ENCODE peak calls at places on chromosomes 12 and 14, in eight cellular contexts. One of them, this sample, is unnamed.
A peak's percentile ranks its signal among the peaks of the same experiment; 100 is the strongest.

GRCh38 chr12:11804130-11804529 is 154.7 kb downstream of the ETV6 start:
- DNase-seq in body of pancreas: no peak
- DNase-seq in left lung: no peak
- DNase-seq in GM06990: no peak
- DNase-seq in brain microvascular endothelial cell: no peak
- DNase-seq in PC-3: no peak
- DNase-seq in AG04450: no peak
- DNase-seq in mammary epithelial cell: no peak
- DNase-seq in this sample: no peak

GRCh38 chr12:121711925-121712461 is 559 bp upstream of the TMEM120B start:
- DNase-seq in body of pancreas: peak; percentile 63
- DNase-seq in left lung: peak; percentile 81
- DNase-seq in GM06990: no peak
- DNase-seq in brain microvascular endothelial cell: no peak
- DNase-seq in PC-3: peak; percentile 48
- DNase-seq in AG04450: no peak
- DNase-seq in mammary epithelial cell: no peak
- DNase-seq in this sample: no peak

GRCh38 chr12:119673634-119674033 is 5.7 kb downstream of the PRKAB1 start:
- DNase-seq in body of pancreas: no peak
- DNase-seq in left lung: no peak
- DNase-seq in GM06990: no peak
- DNase-seq in brain microvascular endothelial cell: no peak
- DNase-seq in PC-3: peak; percentile 64
- DNase-seq in AG04450: no peak
- DNase-seq in mammary epithelial cell: no peak
- DNase-seq in this sample: no peak

GRCh38 chr14:76662580-76662979 is 98.7 kb upstream of the VASH1 start:
- DNase-seq in body of pancreas: no peak
- DNase-seq in left lung: no peak
- DNase-seq in GM06990: no peak
- DNase-seq in brain microvascular endothelial cell: no peak
- DNase-seq in PC-3: no peak
- DNase-seq in AG04450: no peak
- DNase-seq in mammary epithelial cell: no peak
- DNase-seq in this sample: no peak

GRCh38 chr14:57725399-57726077 is 140.4 kb downstream of the SLC35F4 start:
- DNase-seq in body of pancreas: no peak
- DNase-seq in left lung: no peak
- DNase-seq in GM06990: no peak
- DNase-seq in brain microvascular endothelial cell: peak; percentile 63
- DNase-seq in PC-3: peak; percentile 98
- DNase-seq in AG04450: no peak
- DNase-seq in mammary epithelial cell: peak; percentile 82
- DNase-seq in this sample: peak; percentile 65

GRCh38 chr14:23009483-23009938 is 432 bp downstream of the C14orf93 start:
- DNase-seq in body of pancreas: no peak
- DNase-seq in left lung: no peak
- DNase-seq in GM06990: no peak
- DNase-seq in brain microvascular endothelial cell: no peak
- DNase-seq in PC-3: no peak
- DNase-seq in AG04450: no peak
- DNase-seq in mammary epithelial cell: no peak
- DNase-seq in this sample: no peak

GRCh38 chr14:76901171-76902055 is 75.2 kb downstream of the LRRC74A start:
- DNase-seq in body of pancreas: no peak
- DNase-seq in left lung: no peak
- DNase-seq in GM06990: no peak
- DNase-seq in brain microvascular endothelial cell: no peak
- DNase-seq in PC-3: no peak
- DNase-seq in AG04450: no peak
- DNase-seq in mammary epithelial cell: peak; percentile 61
- DNase-seq in this sample: no peak

GRCh38 chr14:91252901-91253794 is 8.6 kb upstream of the GPR68 start:
- DNase-seq in body of pancreas: peak; percentile 52
- DNase-seq in left lung: peak; percentile 92
- DNase-seq in GM06990: peak; percentile 51
- DNase-seq in brain microvascular endothelial cell: no peak
- DNase-seq in PC-3: peak; percentile 33
- DNase-seq in AG04450: no peak
- DNase-seq in mammary epithelial cell: no peak
- DNase-seq in this sample: no peak

GRCh38 chr12:68279227-68280054 is 26.0 kb upstream of the IL22 start:
- DNase-seq in body of pancreas: no peak
- DNase-seq in left lung: no peak
- DNase-seq in GM06990: no peak
- DNase-seq in brain microvascular endothelial cell: peak; percentile 75
- DNase-seq in PC-3: no peak
- DNase-seq in AG04450: no peak
- DNase-seq in mammary epithelial cell: no peak
- DNase-seq in this sample: no peak

GRCh38 chr14:75279739-75280447 is 1.3 kb downstream of the FOS start:
- DNase-seq in body of pancreas: peak; percentile 64
- DNase-seq in left lung: peak; percentile 82
- DNase-seq in GM06990: peak; percentile 20
- DNase-seq in brain microvascular endothelial cell: no peak
- DNase-seq in PC-3: no peak
- DNase-seq in AG04450: no peak
- DNase-seq in mammary epithelial cell: peak; percentile 11
- DNase-seq in this sample: no peak

GRCh38 chr14:101980700-101981099 is 16.3 kb downstream of the DYNC1H1 start:
- DNase-seq in body of pancreas: peak; percentile 51
- DNase-seq in left lung: no peak
- DNase-seq in GM06990: peak; percentile 58
- DNase-seq in brain microvascular endothelial cell: peak; percentile 92
- DNase-seq in PC-3: peak; percentile 98
- DNase-seq in AG04450: peak; percentile 98
- DNase-seq in mammary epithelial cell: peak; percentile 98
- DNase-seq in this sample: peak; percentile 99

GRCh38 chr12:103503546-103504480 is 8.0 kb upstream of the C12orf42 start:
- DNase-seq in body of pancreas: peak; percentile 53
- DNase-seq in left lung: no peak
- DNase-seq in GM06990: peak; percentile 44
- DNase-seq in brain microvascular endothelial cell: no peak
- DNase-seq in PC-3: no peak
- DNase-seq in AG04450: no peak
- DNase-seq in mammary epithelial cell: peak; percentile 76
- DNase-seq in this sample: no peak

GRCh38 chr14:103879570-103880333 is 32.4 kb upstream of the PPP1R13B start:
- DNase-seq in body of pancreas: peak; percentile 97
- DNase-seq in left lung: no peak
- DNase-seq in GM06990: no peak
- DNase-seq in brain microvascular endothelial cell: no peak
- DNase-seq in PC-3: peak; percentile 74
- DNase-seq in AG04450: no peak
- DNase-seq in mammary epithelial cell: peak; percentile 36
- DNase-seq in this sample: peak; percentile 53

GRCh38 chr14:104750658-104751057 is 2.3 kb upstream of the SIVA1 start:
- DNase-seq in body of pancreas: no peak
- DNase-seq in left lung: peak; percentile 21
- DNase-seq in GM06990: no peak
- DNase-seq in brain microvascular endothelial cell: no peak
- DNase-seq in PC-3: peak; percentile 24
- DNase-seq in AG04450: no peak
- DNase-seq in mammary epithelial cell: no peak
- DNase-seq in this sample: no peak

GRCh38 chr12:48198985-48199384 is 4.1 kb downstream of the OR10AD1 start:
- DNase-seq in body of pancreas: no peak
- DNase-seq in left lung: no peak
- DNase-seq in GM06990: no peak
- DNase-seq in brain microvascular endothelial cell: no peak
- DNase-seq in PC-3: no peak
- DNase-seq in AG04450: no peak
- DNase-seq in mammary epithelial cell: no peak
- DNase-seq in this sample: no peak
- H3K4me3 ChIP-seq in body of pancreas: no peak overlapping the region
- H3K4me3 ChIP-seq in left lung: peak overlapping the region; percentile 58
- H3K4me3 ChIP-seq in GM06990: peak overlapping the region; percentile 94
- H3K4me3 ChIP-seq in brain microvascular endothelial cell: peak overlapping the region; percentile 72
- H3K4me3 ChIP-seq in PC-3: peak overlapping the region; percentile 63
- H3K4me3 ChIP-seq in AG04450: peak overlapping the region; percentile 75
- H3K4me3 ChIP-seq in mammary epithelial cell: peak overlapping the region; percentile 70
- H3K4me3 ChIP-seq in this sample: peak overlapping the region; percentile 75

DNA sequence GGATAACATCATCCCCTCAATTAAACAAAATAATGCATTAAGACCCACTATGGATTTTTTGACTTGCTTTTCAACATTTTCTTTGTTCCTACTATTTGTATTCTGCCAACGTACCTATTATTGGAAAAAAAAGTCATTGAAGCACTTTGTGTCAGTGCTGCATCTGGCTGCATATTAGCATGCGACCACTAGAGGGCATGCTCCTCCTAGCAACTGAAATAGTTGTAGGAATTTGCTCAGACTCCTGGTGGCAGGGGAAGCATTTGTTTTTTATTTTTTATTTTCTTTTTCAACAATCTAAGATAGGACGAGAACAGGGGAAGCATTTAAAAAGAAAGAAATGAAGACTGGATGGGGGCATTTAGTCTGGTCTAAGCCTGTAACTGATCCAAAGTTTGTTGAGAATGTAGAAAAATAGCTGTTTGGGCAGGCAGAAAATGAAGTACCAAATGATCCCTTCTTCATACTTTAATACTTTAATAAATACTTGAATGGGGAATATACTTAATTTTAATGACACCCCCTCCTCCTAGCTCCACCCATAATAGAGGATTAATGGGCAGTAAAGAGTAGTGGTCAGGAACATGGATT is 14.5 kb upstream of the CLEC4A start:
- DNase-seq in body of pancreas: peak; percentile 86
- DNase-seq in left lung: no peak
- DNase-seq in GM06990: peak; percentile 15
- DNase-seq in brain microvascular endothelial cell: peak; percentile 76
- DNase-seq in PC-3: peak; percentile 81
- DNase-seq in AG04450: peak; percentile 63
- DNase-seq in mammary epithelial cell: peak; percentile 44
- DNase-seq in this sample: peak; percentile 42
- TF ChIP-seq CTCF in body of pancreas: peak; percentile 99
- TF ChIP-seq CTCF in left lung: peak; percentile 98
- TF ChIP-seq CTCF in GM06990: peak; percentile 92
- TF ChIP-seq CTCF in brain microvascular endothelial cell: peak; percentile 98
- TF ChIP-seq CTCF in PC-3: peak; percentile 94
- TF ChIP-seq CTCF in AG04450: peak; percentile 100
- TF ChIP-seq CTCF in mammary epithelial cell: peak; percentile 98
- TF ChIP-seq CTCF in this sample: peak; percentile 98

GRCh38 chr12:82361461-82361915 is 3.2 kb downstream of the METTL25 start:
- DNase-seq in body of pancreas: no peak
- DNase-seq in left lung: peak; percentile 72
- DNase-seq in GM06990: no peak
- DNase-seq in brain microvascular endothelial cell: no peak
- DNase-seq in PC-3: no peak
- DNase-seq in AG04450: no peak
- DNase-seq in mammary epithelial cell: no peak
- DNase-seq in this sample: no peak
- H3K27me3 ChIP-seq in body of pancreas: no peaks in the 10 kb centered on the region
- H3K27me3 ChIP-seq in left lung: no peaks in the 10 kb centered on the region
- H3K27me3 ChIP-seq in GM06990: no peaks in the 10 kb centered on the region
- H3K27me3 ChIP-seq in brain microvascular endothelial cell: no peaks in the 10 kb centered on the region
- H3K27me3 ChIP-seq in PC-3: no peaks in the 10 kb centered on the region
- H3K27me3 ChIP-seq in AG04450: no peaks in the 10 kb centered on the region
- H3K27me3 ChIP-seq in mammary epithelial cell: no peaks in the 10 kb centered on the region
- H3K27me3 ChIP-seq in this sample: no peaks in the 10 kb centered on the region

GRCh38 chr12:29895966-29896365 is 112.2 kb upstream of the TMTC1 start:
- DNase-seq in body of pancreas: no peak
- DNase-seq in left lung: no peak
- DNase-seq in GM06990: no peak
- DNase-seq in brain microvascular endothelial cell: no peak
- DNase-seq in PC-3: no peak
- DNase-seq in AG04450: no peak
- DNase-seq in mammary epithelial cell: no peak
- DNase-seq in this sample: no peak
- H3K4me3 ChIP-seq in body of pancreas: no peak overlapping the region
- H3K4me3 ChIP-seq in left lung: no peak overlapping the region
- H3K4me3 ChIP-seq in GM06990: no peak overlapping the region
- H3K4me3 ChIP-seq in brain microvascular endothelial cell: no peak overlapping the region
- H3K4me3 ChIP-seq in PC-3: no peak overlapping the region
- H3K4me3 ChIP-seq in AG04450: no peak overlapping the region
- H3K4me3 ChIP-seq in mammary epithelial cell: no peak overlapping the region
- H3K4me3 ChIP-seq in this sample: no peak overlapping the region

GRCh38 chr14:35385042-35385839 is 19.3 kb downstream of the NFKBIA start:
- DNase-seq in body of pancreas: peak; percentile 80
- DNase-seq in left lung: no peak
- DNase-seq in GM06990: no peak
- DNase-seq in brain microvascular endothelial cell: peak; percentile 95
- DNase-seq in PC-3: no peak
- DNase-seq in AG04450: no peak
- DNase-seq in mammary epithelial cell: peak; percentile 42
- DNase-seq in this sample: no peak
- TF ChIP-seq CTCF in body of pancreas: no peak
- TF ChIP-seq CTCF in left lung: no peak
- TF ChIP-seq CTCF in GM06990: no peak
- TF ChIP-seq CTCF in brain microvascular endothelial cell: no peak
- TF ChIP-seq CTCF in PC-3: no peak
- TF ChIP-seq CTCF in AG04450: no peak
- TF ChIP-seq CTCF in mammary epithelial cell: no peak
- TF ChIP-seq CTCF in this sample: no peak

GRCh38 chr12:130226771-130227170 is 64.5 kb downstream of the FZD10 start:
- DNase-seq in body of pancreas: no peak
- DNase-seq in left lung: no peak
- DNase-seq in GM06990: no peak
- DNase-seq in brain microvascular endothelial cell: no peak
- DNase-seq in PC-3: no peak
- DNase-seq in AG04450: no peak
- DNase-seq in mammary epithelial cell: no peak
- DNase-seq in this sample: no peak
- H3K27me3 ChIP-seq in body of pancreas: no peaks in the 10 kb centered on the region
- H3K27me3 ChIP-seq in left lung: no peaks in the 10 kb centered on the region
- H3K27me3 ChIP-seq in GM06990: no peaks in the 10 kb centered on the region
- H3K27me3 ChIP-seq in brain microvascular endothelial cell: no peaks in the 10 kb centered on the region
- H3K27me3 ChIP-seq in PC-3: no peaks in the 10 kb centered on the region
- H3K27me3 ChIP-seq in AG04450: no peaks in the 10 kb centered on the region
- H3K27me3 ChIP-seq in mammary epithelial cell: no peaks in the 10 kb centered on the region
- H3K27me3 ChIP-seq in this sample: no peaks in the 10 kb centered on the region

GRCh38 chr12:98709022-98709421 is 63.9 kb downstream of the APAF1 start:
- DNase-seq in body of pancreas: no peak
- DNase-seq in left lung: no peak
- DNase-seq in GM06990: no peak
- DNase-seq in brain microvascular endothelial cell: no peak
- DNase-seq in PC-3: no peak
- DNase-seq in AG04450: no peak
- DNase-seq in mammary epithelial cell: no peak
- DNase-seq in this sample: no peak
- H3K4me3 ChIP-seq in body of pancreas: no peak overlapping the region
- H3K4me3 ChIP-seq in left lung: no peak overlapping the region
- H3K4me3 ChIP-seq in GM06990: no peak overlapping the region
- H3K4me3 ChIP-seq in brain microvascular endothelial cell: no peak overlapping the region
- H3K4me3 ChIP-seq in PC-3: no peak overlapping the region
- H3K4me3 ChIP-seq in AG04450: no peak overlapping the region
- H3K4me3 ChIP-seq in mammary epithelial cell: no peak overlapping the region
- H3K4me3 ChIP-seq in this sample: no peak overlapping the region

DNA sequence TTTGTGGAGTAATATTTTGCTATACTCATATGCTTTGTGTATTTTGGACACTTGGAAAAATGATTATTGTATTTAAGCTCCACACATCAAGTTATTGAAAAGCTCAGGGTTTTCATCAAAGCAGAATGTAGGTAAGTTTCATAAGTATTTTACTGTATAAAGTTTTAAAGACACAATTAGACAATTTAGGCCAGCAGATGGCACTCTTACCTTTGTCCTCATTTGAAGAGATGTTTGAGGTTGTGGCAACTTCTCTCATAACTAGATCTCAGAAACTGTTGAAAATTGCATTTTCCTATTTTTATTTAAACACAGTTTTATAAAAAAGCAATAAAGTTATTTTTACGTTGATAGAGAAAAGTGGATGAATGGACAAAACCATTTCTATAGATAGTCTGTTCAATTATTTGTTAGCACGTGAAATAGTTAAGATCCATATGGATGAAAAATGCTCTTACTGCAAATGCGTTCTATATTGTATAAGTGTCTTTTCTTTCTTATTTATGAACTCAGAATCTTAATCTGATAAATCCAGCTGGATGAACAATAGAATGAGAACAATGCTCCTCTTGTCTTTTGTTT is 300.0 kb downstream of the AEBP2 start:
- DNase-seq in body of pancreas: peak; percentile 42
- DNase-seq in left lung: no peak
- DNase-seq in GM06990: peak; percentile 9
- DNase-seq in brain microvascular endothelial cell: peak; percentile 63
- DNase-seq in PC-3: peak; percentile 71
- DNase-seq in AG04450: peak; percentile 38
- DNase-seq in mammary epithelial cell: peak; percentile 33
- DNase-seq in this sample: peak; percentile 14
- TF ChIP-seq CTCF in body of pancreas: peak; percentile 62
- TF ChIP-seq CTCF in left lung: peak; percentile 53
- TF ChIP-seq CTCF in GM06990: peak; percentile 41
- TF ChIP-seq CTCF in brain microvascular endothelial cell: peak; percentile 46
- TF ChIP-seq CTCF in PC-3: peak; percentile 72
- TF ChIP-seq CTCF in AG04450: peak; percentile 63
- TF ChIP-seq CTCF in mammary epithelial cell: peak; percentile 29
- TF ChIP-seq CTCF in this sample: peak; percentile 44